ENCODE peak calls at places on chromosomes 16 and 17, in seven cellular contexts. V, U, T, I, B, P and G are unnamed samples.

GRCh38 chr17:31475378-31476162 is 84.1 kb downstream of the RAB11FIP4 start:
- DNase-seq in U (no peak), V (no peak), T (no peak), I (peak), P (no peak), B (no peak), G (no peak)

GRCh38 chr16:10557750-10558149 is 22.6 kb downstream of the EMP2 start:
- DNase-seq in U (no peak), P (no peak), T (no peak), B (no peak), V (no peak), I (no peak), G (no peak)

GRCh38 chr17:63984651-63985386 is 12.1 kb upstream of the SCN4A start:
- DNase-seq in P (no peak), I (no peak), V (peak), T (no peak), B (no peak), U (peak), G (peak)

GRCh38 chr16:86966781-86967180 is 350.4 kb downstream of the C16orf95 start:
- DNase-seq in P (no peak), I (no peak), T (no peak), B (no peak), U (no peak), V (no peak), G (no peak)

GRCh38 chr16:57310801-57311200 is 26.3 kb upstream of the PLLP start:
- DNase-seq in I (no peak), T (no peak), P (peak), V (no peak), U (no peak), B (no peak), G (no peak)

GRCh38 chr17:6775871-6776405 is at the start of gene FBXO39:
- DNase-seq in T (no peak), V (no peak), U (no peak), I (peak), P (no peak), B (no peak), G (no peak)

GRCh38 chr16:84548971-84549844 is 44.7 kb upstream of the MEAK7 start:
- DNase-seq in T (peak), P (no peak), I (peak), B (peak), V (peak), U (peak), G (peak)

GRCh38 chr17:59332890-59333377 is 1.5 kb downstream of the YPEL2 start:
- DNase-seq in P (no peak), B (no peak), V (no peak), I (no peak), T (peak), U (no peak), G (no peak)

GRCh38 chr17:19753049-19753444 is 4.9 kb upstream of the ALDH3A1 start:
- DNase-seq in T (peak), B (no peak), U (no peak), P (peak), I (no peak), V (no peak), G (no peak)